ENCODE peak calls at places on chromosomes 2 and 18, in six cellular contexts. X is stimulated activated CD4-positive, alpha-beta T cell treated with anti-CD3 and anti-CD28 coated beads, Interleukin-1b, Interleukin-23, amount 100 ng/mL, for 24 hours; F is C1 segment of cervical spinal cord; O is progenitor cell of endocrine pancreas; D is CD8-positive, alpha-beta memory T cell; B is AG04449. Z is an unnamed sample.
A peak's percentile ranks its signal among the peaks of the same experiment; 100 is the strongest.

GRCh38 chr2:17257194-17257909 is 260.9 kb downstream of the RAD51AP2 start:
- DNase-seq in X (no peak), F (no peak), O (no peak), D (no peak), B (no peak), Z (no peak)

GRCh38 chr2:9127316-9127715 is 79.3 kb upstream of the ASAP2 start:
- DNase-seq in X (no peak), F (no peak), O (no peak), D (no peak), B (no peak), Z (no peak)

GRCh38 chr18:77749189-77749588 is 499.5 kb downstream of the GALR1 start:
- DNase-seq in X (no peak), F (no peak), O (no peak), D (no peak), B (no peak), Z (no peak)

GRCh38 chr2:133264951-133265949 is 303.0 kb downstream of the NCKAP5 start:
- DNase-seq in X (no peak), F (no peak), O (peak; percentile 15), D (no peak), B (no peak), Z (no peak)

GRCh38 chr2:13056259-13056843 is 339.6 kb downstream of the TRIB2 start:
- DNase-seq in X (no peak), F (no peak), O (no peak), D (no peak), B (no peak), Z (no peak)

GRCh38 chr2:126527836-126528490 is 128.0 kb upstream of the GYPC start:
- DNase-seq in X (peak; percentile 46), F (no peak), O (peak; percentile 28), D (peak; percentile 57), B (peak; percentile 3), Z (peak; percentile 48)

GRCh38 chr18:13645093-13645492 is 81.3 kb downstream of the FAM210A start:
- DNase-seq in X (no peak), F (no peak), O (no peak), D (no peak), B (no peak), Z (no peak)

GRCh38 chr18:3207565-3207964 is 12.2 kb downstream of the MYOM1 start:
- DNase-seq in X (no peak), F (no peak), O (no peak), D (no peak), B (no peak), Z (no peak)

GRCh38 chr18:5943514-5943913 is 48.2 kb upstream of the TMEM200C start:
- DNase-seq in X (no peak), F (no peak), O (no peak), D (no peak), B (no peak), Z (no peak)

GRCh38 chr18:7524786-7525185 is 42.3 kb upstream of the PTPRM start:
- DNase-seq in X (no peak), F (no peak), O (no peak), D (no peak), B (no peak), Z (no peak)

GRCh38 chr18:58269931-58270330 is 225.9 kb downstream of the NEDD4L start:
- DNase-seq in X (no peak), F (no peak), O (no peak), D (no peak), B (no peak), Z (no peak)

GRCh38 chr2:47313141-47313691 is 89.7 kb upstream of the MSH2 start:
- DNase-seq in X (no peak), F (no peak), O (no peak), D (no peak), B (no peak), Z (no peak)

GRCh38 chr2:107412981-107413380 is 413.7 kb upstream of the RGPD4 start:
- DNase-seq in X (no peak), F (no peak), O (no peak), D (no peak), B (no peak), Z (no peak)

GRCh38 chr2:133431289-133431688 is 137.0 kb downstream of the NCKAP5 start:
- DNase-seq in X (no peak), F (no peak), O (no peak), D (no peak), B (no peak), Z (no peak)

GRCh38 chr2:1567556-1568344 is 154.5 kb downstream of the TPO start:
- DNase-seq in X (no peak), F (no peak), O (no peak), D (no peak), B (no peak), Z (no peak)

GRCh38 chr18:48430162-48430561 is 21.0 kb upstream of the ZBTB7C start:
- DNase-seq in X (no peak), F (no peak), O (no peak), D (no peak), B (no peak), Z (no peak)

GRCh38 chr2:220079595-220079994 is 452.2 kb downstream of the SLC4A3 start:
- DNase-seq in X (no peak), F (no peak), O (no peak), D (no peak), B (no peak), Z (no peak)

GRCh38 chr18:51778115-51778514 is 561.9 kb upstream of the DCC start:
- DNase-seq in X (no peak), F (no peak), O (no peak), D (no peak), B (no peak), Z (no peak)